ENCODE peak calls at places on chromosomes 1 and 21, in five cellular contexts. One of them, this sample, is unnamed.

GRCh38 chr1:50873458-50874187 is 86.4 kb downstream of the FAF1 start:
- DNase-seq in dorsolateral prefrontal cortex: no peak
- DNase-seq in prostate gland: peak
- DNase-seq in testis: peak
- DNase-seq in cardiac muscle cell: peak
- DNase-seq in this sample: peak

GRCh38 chr1:202972046-202972445 is 5.0 kb upstream of the CYB5R1 start:
- DNase-seq in dorsolateral prefrontal cortex: no peak
- DNase-seq in prostate gland: no peak
- DNase-seq in testis: no peak
- DNase-seq in cardiac muscle cell: no peak
- DNase-seq in this sample: no peak

GRCh38 chr1:112743174-112744018 is 28.3 kb upstream of the PPM1J start:
- DNase-seq in dorsolateral prefrontal cortex: no peak
- DNase-seq in prostate gland: no peak
- DNase-seq in testis: peak
- DNase-seq in cardiac muscle cell: peak
- DNase-seq in this sample: no peak

GRCh38 chr1:147804942-147805723 is 44.7 kb upstream of the GJA5 start:
- DNase-seq in dorsolateral prefrontal cortex: no peak
- DNase-seq in prostate gland: no peak
- DNase-seq in testis: no peak
- DNase-seq in cardiac muscle cell: peak
- DNase-seq in this sample: no peak

GRCh38 chr1:210446479-210446878 is 117.8 kb downstream of the HHAT start:
- DNase-seq in dorsolateral prefrontal cortex: peak
- DNase-seq in prostate gland: no peak
- DNase-seq in testis: no peak
- DNase-seq in cardiac muscle cell: no peak
- DNase-seq in this sample: peak

GRCh38 chr21:45283019-45283610 is 4.6 kb downstream of the POFUT2 start:
- DNase-seq in dorsolateral prefrontal cortex: peak
- DNase-seq in prostate gland: no peak
- DNase-seq in testis: peak
- DNase-seq in cardiac muscle cell: no peak
- DNase-seq in this sample: no peak

GRCh38 chr21:42512346-42513034 is 1.2 kb upstream of the SLC37A1 start:
- DNase-seq in dorsolateral prefrontal cortex: no peak
- DNase-seq in prostate gland: no peak
- DNase-seq in testis: no peak
- DNase-seq in cardiac muscle cell: no peak
- DNase-seq in this sample: no peak

GRCh38 chr1:209542585-209542984 is 40.9 kb upstream of the CAMK1G start:
- DNase-seq in dorsolateral prefrontal cortex: no peak
- DNase-seq in prostate gland: no peak
- DNase-seq in testis: no peak
- DNase-seq in cardiac muscle cell: no peak
- DNase-seq in this sample: no peak

GRCh38 chr1:162587347-162587746 is 25.8 kb downstream of the UAP1 start:
- DNase-seq in dorsolateral prefrontal cortex: no peak
- DNase-seq in prostate gland: peak
- DNase-seq in testis: no peak
- DNase-seq in cardiac muscle cell: no peak
- DNase-seq in this sample: no peak

GRCh38 chr1:61289232-61289967 is 207.0 kb downstream of the NFIA start:
- DNase-seq in dorsolateral prefrontal cortex: no peak
- DNase-seq in prostate gland: no peak
- DNase-seq in testis: no peak
- DNase-seq in cardiac muscle cell: no peak
- DNase-seq in this sample: no peak

GRCh38 chr1:3714284-3714741 is 37.9 kb upstream of the CCDC27 start:
- DNase-seq in dorsolateral prefrontal cortex: peak
- DNase-seq in prostate gland: no peak
- DNase-seq in testis: no peak
- DNase-seq in cardiac muscle cell: no peak
- DNase-seq in this sample: no peak

GRCh38 chr1:87325982-87326738 is 2.5 kb upstream of the LMO4 start:
- DNase-seq in dorsolateral prefrontal cortex: no peak
- DNase-seq in prostate gland: peak
- DNase-seq in testis: peak
- DNase-seq in cardiac muscle cell: peak
- DNase-seq in this sample: peak

GRCh38 chr1:221429262-221429661 is 312.6 kb downstream of the DUSP10 start:
- DNase-seq in dorsolateral prefrontal cortex: no peak
- DNase-seq in prostate gland: no peak
- DNase-seq in testis: no peak
- DNase-seq in cardiac muscle cell: peak
- DNase-seq in this sample: no peak

GRCh38 chr1:112517231-112517630 is 8.5 kb downstream of the WNT2B start:
- DNase-seq in dorsolateral prefrontal cortex: no peak
- DNase-seq in prostate gland: no peak
- DNase-seq in testis: no peak
- DNase-seq in cardiac muscle cell: no peak
- DNase-seq in this sample: no peak

GRCh38 chr1:226863446-226863845 is 7.0 kb upstream of the PSEN2 start:
- DNase-seq in dorsolateral prefrontal cortex: no peak
- DNase-seq in prostate gland: no peak
- DNase-seq in testis: no peak
- DNase-seq in cardiac muscle cell: peak
- DNase-seq in this sample: no peak

GRCh38 chr1:93578911-93579825 is 102.5 kb downstream of the BCAR3 start:
- DNase-seq in dorsolateral prefrontal cortex: no peak
- DNase-seq in prostate gland: no peak
- DNase-seq in testis: no peak
- DNase-seq in cardiac muscle cell: no peak
- DNase-seq in this sample: no peak

GRCh38 chr1:37622131-37622530 is 12.6 kb downstream of the RSPO1 start:
- DNase-seq in dorsolateral prefrontal cortex: no peak
- DNase-seq in prostate gland: no peak
- DNase-seq in testis: no peak
- DNase-seq in cardiac muscle cell: no peak
- DNase-seq in this sample: no peak

GRCh38 chr21:41500354-41500753 is 7.6 kb downstream of the TMPRSS2 start:
- DNase-seq in dorsolateral prefrontal cortex: no peak
- DNase-seq in prostate gland: no peak
- DNase-seq in testis: no peak
- DNase-seq in cardiac muscle cell: no peak
- DNase-seq in this sample: no peak

GRCh38 chr1:1203561-1204424 is 2.6 kb downstream of the TNFRSF18 start:
- DNase-seq in dorsolateral prefrontal cortex: peak
- DNase-seq in prostate gland: no peak
- DNase-seq in testis: no peak
- DNase-seq in cardiac muscle cell: no peak
- DNase-seq in this sample: no peak

GRCh38 chr1:208127284-208127683 is 116.9 kb downstream of the PLXNA2 start:
- DNase-seq in dorsolateral prefrontal cortex: no peak
- DNase-seq in prostate gland: no peak
- DNase-seq in testis: no peak
- DNase-seq in cardiac muscle cell: no peak
- DNase-seq in this sample: no peak

GRCh38 chr1:204449631-204450280 is 38.1 kb upstream of the PPP1R15B start:
- DNase-seq in dorsolateral prefrontal cortex: no peak
- DNase-seq in prostate gland: no peak
- DNase-seq in testis: no peak
- DNase-seq in cardiac muscle cell: no peak
- DNase-seq in this sample: no peak
- H3K4me3 ChIP-seq in dorsolateral prefrontal cortex: no peak
- H3K4me3 ChIP-seq in prostate gland: no peak
- H3K4me3 ChIP-seq in testis: no peak
- H3K4me3 ChIP-seq in cardiac muscle cell: no peak
- H3K4me3 ChIP-seq in this sample: no peak

GRCh38 chr1:85494074-85494956 is 29.4 kb upstream of the DDAH1 start:
- DNase-seq in dorsolateral prefrontal cortex: no peak
- DNase-seq in prostate gland: no peak
- DNase-seq in testis: no peak
- DNase-seq in cardiac muscle cell: no peak
- DNase-seq in this sample: no peak

GRCh38 chr1:85495556-85495955 is 30.6 kb upstream of the DDAH1 start:
- DNase-seq in dorsolateral prefrontal cortex: no peak
- DNase-seq in prostate gland: peak
- DNase-seq in testis: no peak
- DNase-seq in cardiac muscle cell: no peak
- DNase-seq in this sample: no peak

GRCh38 chr1:85496881-85497582 is 32.1 kb upstream of the DDAH1 start:
- DNase-seq in dorsolateral prefrontal cortex: no peak
- DNase-seq in prostate gland: no peak
- DNase-seq in testis: no peak
- DNase-seq in cardiac muscle cell: no peak
- DNase-seq in this sample: no peak

GRCh38 chr1:85490270-85490669 is 25.3 kb upstream of the DDAH1 start:
- DNase-seq in dorsolateral prefrontal cortex: no peak
- DNase-seq in prostate gland: no peak
- DNase-seq in testis: no peak
- DNase-seq in cardiac muscle cell: no peak
- DNase-seq in this sample: no peak

GRCh38 chr1:85494957-85495266 is 30.0 kb upstream of the DDAH1 start:
- DNase-seq in dorsolateral prefrontal cortex: no peak
- DNase-seq in prostate gland: peak
- DNase-seq in testis: no peak
- DNase-seq in cardiac muscle cell: peak
- DNase-seq in this sample: no peak
- H3K27ac ChIP-seq in dorsolateral prefrontal cortex: no peak
- H3K27ac ChIP-seq in prostate gland: no peak
- H3K27ac ChIP-seq in testis: no peak
- H3K27ac ChIP-seq in cardiac muscle cell: no peak
- H3K27ac ChIP-seq in this sample: no peak

GRCh38 chr1:68111804-68112436 is 61.5 kb upstream of the DIRAS3 start:
- DNase-seq in dorsolateral prefrontal cortex: peak
- DNase-seq in prostate gland: peak
- DNase-seq in testis: peak
- DNase-seq in cardiac muscle cell: peak
- DNase-seq in this sample: no peak
- TF ChIP-seq CTCF in dorsolateral prefrontal cortex: peak
- TF ChIP-seq CTCF in prostate gland: peak
- TF ChIP-seq CTCF in testis: peak
- TF ChIP-seq CTCF in cardiac muscle cell: peak
- TF ChIP-seq CTCF in this sample: no peak

DNA sequence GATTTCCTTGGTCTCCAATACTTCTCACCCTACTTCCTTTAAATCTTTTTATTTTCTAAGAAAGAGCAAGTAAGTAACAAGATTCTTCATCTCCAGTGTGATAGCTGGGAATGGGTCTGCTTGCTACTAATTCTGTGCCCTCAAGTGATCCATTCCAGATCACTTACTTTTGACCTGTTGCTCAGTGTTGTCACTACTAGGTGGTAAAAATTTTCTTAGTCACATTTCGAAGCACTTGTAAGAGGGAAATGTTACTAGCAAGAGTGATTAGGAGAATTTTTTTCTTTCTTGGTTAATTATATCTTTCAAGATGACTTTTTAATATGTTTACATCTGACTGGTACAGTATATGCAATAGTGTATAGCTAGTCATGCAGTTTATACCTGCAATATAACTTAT is 2.2 kb downstream of the UBAP2L start:
- DNase-seq in dorsolateral prefrontal cortex: no peak
- DNase-seq in prostate gland: no peak
- DNase-seq in testis: no peak
- DNase-seq in cardiac muscle cell: no peak
- DNase-seq in this sample: no peak
- H3K4me3 ChIP-seq in dorsolateral prefrontal cortex: no peak
- H3K4me3 ChIP-seq in prostate gland: no peak
- H3K4me3 ChIP-seq in testis: no peak
- H3K4me3 ChIP-seq in cardiac muscle cell: peak
- H3K4me3 ChIP-seq in this sample: no peak

GRCh38 chr21:27265492-27265891 is 298.6 kb upstream of the ADAMTS5 start:
- DNase-seq in dorsolateral prefrontal cortex: no peak
- DNase-seq in prostate gland: no peak
- DNase-seq in testis: no peak
- DNase-seq in cardiac muscle cell: no peak
- DNase-seq in this sample: no peak
- H3K27ac ChIP-seq in dorsolateral prefrontal cortex: no peak
- H3K27ac ChIP-seq in prostate gland: no peak
- H3K27ac ChIP-seq in testis: no peak
- H3K27ac ChIP-seq in cardiac muscle cell: no peak
- H3K27ac ChIP-seq in this sample: no peak

DNA sequence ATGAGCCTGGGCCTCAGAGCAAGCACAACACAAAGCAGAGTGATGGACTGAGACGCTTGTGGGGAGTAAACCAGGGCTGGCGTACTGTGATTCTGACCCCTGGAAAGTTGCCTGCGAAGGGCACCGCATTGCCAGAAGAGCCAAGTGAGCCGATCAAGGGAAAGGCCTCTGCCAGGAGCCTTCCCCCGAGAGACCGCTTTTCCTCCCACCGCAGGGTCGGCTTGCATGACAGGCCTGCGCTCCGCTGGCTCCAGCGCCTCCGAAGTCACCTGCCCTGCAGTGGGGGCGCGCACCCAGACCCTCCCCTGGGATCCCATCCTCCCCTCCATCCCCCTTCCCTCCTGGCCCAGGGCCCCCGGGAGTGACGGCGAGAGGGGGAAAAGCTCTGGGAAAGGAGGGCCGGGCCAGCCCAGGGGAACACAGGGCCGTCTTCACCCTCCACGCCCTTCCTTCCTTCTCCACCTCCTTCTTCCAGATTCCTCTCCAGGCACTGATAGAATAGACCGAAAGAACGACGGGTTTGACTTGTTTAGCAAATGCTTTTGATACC is 165.0 kb downstream of the TRIM33 start:
- DNase-seq in dorsolateral prefrontal cortex: peak
- DNase-seq in prostate gland: no peak
- DNase-seq in testis: peak
- DNase-seq in cardiac muscle cell: peak
- DNase-seq in this sample: no peak
- TF ChIP-seq CTCF in dorsolateral prefrontal cortex: no peak
- TF ChIP-seq CTCF in prostate gland: no peak
- TF ChIP-seq CTCF in testis: no peak
- TF ChIP-seq CTCF in cardiac muscle cell: no peak
- TF ChIP-seq CTCF in this sample: no peak

DNA sequence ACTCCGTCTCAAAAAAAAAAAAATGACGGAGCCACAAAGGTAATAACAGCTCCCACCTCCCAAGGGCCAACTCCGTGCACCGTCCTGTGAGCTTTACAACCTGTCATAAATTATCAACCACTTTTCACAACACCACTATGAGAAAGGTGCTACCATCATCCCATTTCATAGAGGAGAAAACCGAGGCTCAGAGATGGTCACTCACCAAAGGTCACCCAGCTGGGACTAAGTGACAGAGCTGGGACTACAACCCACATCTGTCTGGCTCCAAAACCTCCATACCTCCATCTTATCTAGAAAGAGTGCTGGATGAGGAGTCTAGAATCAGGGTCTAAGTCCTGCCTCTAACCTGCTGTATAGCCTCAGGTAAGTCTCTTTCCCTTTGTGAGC is 43.6 kb upstream of the ECE1 start:
- DNase-seq in dorsolateral prefrontal cortex: no peak
- DNase-seq in prostate gland: no peak
- DNase-seq in testis: no peak
- DNase-seq in cardiac muscle cell: no peak
- DNase-seq in this sample: no peak
- H3K4me3 ChIP-seq in dorsolateral prefrontal cortex: no peak
- H3K4me3 ChIP-seq in prostate gland: no peak
- H3K4me3 ChIP-seq in testis: no peak
- H3K4me3 ChIP-seq in cardiac muscle cell: no peak
- H3K4me3 ChIP-seq in this sample: no peak

DNA sequence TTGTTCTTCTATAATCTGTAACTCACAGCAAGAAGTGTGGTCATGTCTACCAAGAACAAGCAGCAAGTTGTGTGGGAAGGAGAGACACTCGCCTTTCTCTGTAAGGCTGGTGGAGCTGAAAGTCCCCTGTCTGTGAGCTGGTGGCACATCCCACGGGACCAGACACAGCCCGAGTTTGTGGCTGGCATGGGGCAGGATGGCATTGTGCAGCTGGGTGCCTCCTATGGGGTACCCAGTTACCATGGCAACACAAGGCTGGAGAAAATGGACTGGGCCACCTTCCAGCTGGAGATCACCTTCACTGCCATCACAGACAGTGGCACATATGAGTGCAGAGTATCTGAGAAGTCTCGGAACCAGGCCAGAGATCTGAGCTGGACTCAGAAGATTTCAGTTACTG is 15.5 kb downstream of the CD101 start:
- DNase-seq in dorsolateral prefrontal cortex: peak
- DNase-seq in prostate gland: no peak
- DNase-seq in testis: no peak
- DNase-seq in cardiac muscle cell: no peak
- DNase-seq in this sample: no peak
- H3K27ac ChIP-seq in dorsolateral prefrontal cortex: no peak
- H3K27ac ChIP-seq in prostate gland: no peak
- H3K27ac ChIP-seq in testis: no peak
- H3K27ac ChIP-seq in cardiac muscle cell: no peak
- H3K27ac ChIP-seq in this sample: no peak